ENCODE peak calls at places on chromosome 1, in eight cellular contexts. H is osteoblast; M is CD8-positive, alpha-beta T cell; X is RWPE2; C is left ventricle myocardium inferior; T is upper lobe of left lung; L is PC-9; Z is gastrocnemius medialis. A is an unnamed sample. For H3K36me3, the result is how much of the 10 kb centered on the place peaks cover.

GRCh38 chr1:232322162-232322734 is 307.7 kb downstream of the SIPA1L2 start:
- DNase-seq in H (no peak), M (no peak), X (no peak), C (no peak), T (no peak), L (no peak), Z (no peak), A (no peak)

GRCh38 chr1:201503397-201504176 is 3.3 kb downstream of the CSRP1 start:
- DNase-seq in H (peak), M (no peak), X (peak), C (no peak), T (peak), L (no peak), Z (no peak), A (no peak)

GRCh38 chr1:183934284-183934683 is 103.2 kb downstream of the COLGALT2 start:
- DNase-seq in H (no peak), M (no peak), X (no peak), C (no peak), T (no peak), L (no peak), Z (no peak), A (no peak)

GRCh38 chr1:44423706-44424546 is 18.9 kb downstream of the RNF220 start:
- DNase-seq in H (peak), M (no peak), X (no peak), C (peak), T (peak), L (no peak), Z (peak), A (no peak)

GRCh38 chr1:233281711-233282581 is 13.6 kb downstream of the PCNX2 start:
- DNase-seq in H (no peak), M (peak), X (no peak), C (no peak), T (no peak), L (no peak), Z (no peak), A (peak)

GRCh38 chr1:213790565-213790964 is 197.2 kb upstream of the PROX1 start:
- DNase-seq in H (no peak), M (no peak), X (no peak), C (no peak), T (no peak), L (no peak), Z (no peak), A (no peak)

GRCh38 chr1:22786719-22787489 is 76.3 kb downstream of the EPHB2 start:
- DNase-seq in H (no peak), M (no peak), X (no peak), C (no peak), T (no peak), L (no peak), Z (no peak), A (no peak)

GRCh38 chr1:109929170-109929569 is 18.5 kb downstream of the CSF1 start:
- DNase-seq in H (no peak), M (no peak), X (no peak), C (no peak), T (peak), L (no peak), Z (no peak), A (no peak)

GRCh38 chr1:219422811-219423598 is 189.9 kb downstream of the ZC3H11B start:
- DNase-seq in H (peak), M (no peak), X (no peak), C (no peak), T (no peak), L (no peak), Z (no peak), A (peak)

GRCh38 chr1:22450421-22451021 is 1.1 kb upstream of the ZBTB40 start:
- DNase-seq in H (no peak), M (no peak), X (no peak), C (no peak), T (no peak), L (no peak), Z (no peak), A (no peak)

GRCh38 chr1:113652773-113653172 is 106.5 kb downstream of the PHTF1 start:
- DNase-seq in H (no peak), M (no peak), X (peak), C (no peak), T (no peak), L (no peak), Z (no peak), A (no peak)

GRCh38 chr1:92443893-92444292 is 42.8 kb downstream of the GFI1 start:
- DNase-seq in H (peak), M (no peak), X (no peak), C (no peak), T (no peak), L (no peak), Z (no peak), A (no peak)

GRCh38 chr1:92439291-92439690 is 47.4 kb downstream of the GFI1 start:
- DNase-seq in H (no peak), M (no peak), X (no peak), C (no peak), T (no peak), L (no peak), Z (no peak), A (no peak)

GRCh38 chr1:92441316-92442311 is 45.1 kb downstream of the GFI1 start:
- DNase-seq in H (no peak), M (no peak), X (no peak), C (no peak), T (no peak), L (peak), Z (no peak), A (no peak)

GRCh38 chr1:92444351-92444750 is 42.4 kb downstream of the GFI1 start:
- DNase-seq in H (peak), M (no peak), X (no peak), C (no peak), T (no peak), L (no peak), Z (no peak), A (no peak)

GRCh38 chr1:92442351-92442750 is 44.4 kb downstream of the GFI1 start:
- DNase-seq in H (no peak), M (no peak), X (no peak), C (no peak), T (no peak), L (no peak), Z (no peak), A (no peak)
- H3K4me3 ChIP-seq in H (no peak), M (no peak), X (peak), C (no peak), T (no peak), L (peak), Z (no peak), A (no peak)

DNA sequence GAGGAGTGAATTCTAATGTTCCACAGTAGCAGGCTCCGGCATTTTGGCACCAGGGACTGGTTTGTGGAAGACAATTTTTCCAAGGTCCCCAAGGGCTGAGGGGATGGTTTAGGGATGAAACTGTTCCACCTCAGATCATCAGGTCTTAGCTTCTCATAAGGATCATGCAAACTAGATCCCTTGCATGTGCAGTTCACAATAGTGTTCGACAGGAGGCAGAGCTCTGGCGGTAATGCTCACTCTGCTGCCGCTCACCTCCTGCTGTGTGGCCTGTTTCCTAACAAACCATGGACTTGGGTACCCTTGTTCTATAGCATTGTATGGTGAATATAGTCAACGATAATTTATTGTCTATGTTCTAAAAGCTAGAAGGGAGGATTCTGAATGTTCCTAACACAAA is 16.6 kb downstream of the CRNN start:
- DNase-seq in H (no peak), M (no peak), X (no peak), C (no peak), T (no peak), L (no peak), Z (no peak), A (no peak)
- TF ChIP-seq CTCF in H (no peak), M (no peak), X (no peak), C (no peak), T (no peak), L (no peak), Z (no peak), A (no peak)

GRCh38 chr1:172585348-172585747 is 52.4 kb downstream of the SUCO start:
- DNase-seq in H (no peak), M (no peak), X (no peak), C (no peak), T (no peak), L (peak), Z (no peak), A (no peak)
- H3K36me3 ChIP-seq in H (under half), M (under half), X (half or more), C (under half), T (under half), L (under half), Z (under half), A (under half)

DNA sequence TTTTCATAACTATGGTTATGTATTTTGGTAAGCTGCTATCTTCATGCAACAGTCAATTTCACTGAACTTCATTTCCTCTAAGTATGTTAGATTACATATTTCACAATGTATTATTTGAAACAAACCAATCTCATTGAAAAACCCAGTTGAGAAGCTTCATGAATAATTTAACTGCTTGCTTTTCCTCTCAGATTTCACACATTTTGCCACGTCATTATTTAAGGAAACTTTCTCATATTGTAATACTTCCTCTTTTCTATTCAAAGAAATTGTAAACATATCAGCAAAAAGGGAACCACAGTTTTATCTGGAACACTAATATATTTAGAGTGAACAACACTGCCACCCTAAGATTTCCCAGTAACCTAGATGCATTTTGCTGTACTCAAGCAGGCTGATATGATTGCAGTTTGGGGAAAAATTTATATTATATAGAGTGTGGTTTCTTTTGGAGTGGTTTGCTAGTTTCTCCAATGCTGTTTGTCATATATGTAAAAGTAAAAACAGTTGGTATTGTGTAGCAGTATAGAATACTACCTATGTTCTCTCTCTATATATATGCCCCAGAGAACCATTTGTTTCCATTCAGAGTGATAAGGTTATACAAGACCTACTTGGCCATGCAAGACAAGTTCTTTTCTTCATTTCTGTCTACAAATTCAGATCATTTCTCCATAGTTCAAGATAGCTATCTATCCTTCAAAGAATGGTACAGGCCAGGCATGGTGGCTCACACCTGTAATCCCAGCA is 28.4 kb upstream of the AHCTF1 start:
- DNase-seq in H (no peak), M (no peak), X (no peak), C (no peak), T (no peak), L (no peak), Z (no peak), A (peak)
- H3K4me3 ChIP-seq in H (no peak), M (no peak), X (no peak), C (no peak), T (no peak), L (no peak), Z (no peak), A (no peak)

GRCh38 chr1:165228676-165229075 is 127.8 kb downstream of the LMX1A start:
- DNase-seq in H (no peak), M (no peak), X (no peak), C (no peak), T (no peak), L (no peak), Z (no peak), A (no peak)
- TF ChIP-seq CTCF in H (no peak), M (no peak), X (no peak), C (no peak), T (no peak), L (no peak), Z (no peak), A (no peak)

GRCh38 chr1:155474156-155474555 is 88.4 kb downstream of the ASH1L start:
- DNase-seq in H (no peak), M (no peak), X (no peak), C (no peak), T (no peak), L (no peak), Z (no peak), A (no peak)

GRCh38 chr1:155481761-155482160 is 80.8 kb downstream of the ASH1L start:
- DNase-seq in H (no peak), M (no peak), X (no peak), C (no peak), T (no peak), L (no peak), Z (no peak), A (no peak)

GRCh38 chr1:155479205-155479604 is 83.4 kb downstream of the ASH1L start:
- DNase-seq in H (peak), M (no peak), X (no peak), C (no peak), T (no peak), L (no peak), Z (no peak), A (no peak)

GRCh38 chr1:155473422-155473821 is 89.2 kb downstream of the ASH1L start:
- DNase-seq in H (no peak), M (no peak), X (no peak), C (no peak), T (no peak), L (no peak), Z (no peak), A (no peak)

GRCh38 chr1:155478270-155478852 is 84.2 kb downstream of the ASH1L start:
- DNase-seq in H (no peak), M (no peak), X (no peak), C (no peak), T (no peak), L (no peak), Z (no peak), A (no peak)
- H3K36me3 ChIP-seq in H (under half), M (under half), X (under half), C (under half), T (under half), L (under half), Z (under half), A (under half)

DNA sequence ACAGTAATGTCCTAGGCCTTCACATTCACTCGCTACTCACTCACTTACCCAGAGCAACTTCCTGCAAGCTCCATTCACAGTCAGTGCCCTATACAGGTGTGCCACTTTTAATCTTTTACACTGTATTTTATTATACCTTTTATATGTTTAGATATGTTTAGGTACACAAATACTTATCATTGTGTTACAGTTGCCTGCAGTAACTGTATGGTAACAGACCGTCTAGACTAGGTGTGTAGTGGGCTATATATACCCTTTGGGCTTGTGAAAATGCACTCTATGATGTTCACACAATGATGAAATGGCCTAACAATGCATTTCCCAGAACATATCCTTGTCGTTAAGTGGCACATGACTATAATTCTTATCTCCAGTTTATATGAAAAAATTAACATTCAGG is 204.5 kb upstream of the HMCN1 start:
- DNase-seq in H (no peak), M (no peak), X (no peak), C (no peak), T (no peak), L (no peak), Z (no peak), A (no peak)
- H3K4me3 ChIP-seq in H (no peak), M (no peak), X (no peak), C (no peak), T (no peak), L (no peak), Z (no peak), A (no peak)